ENCODE peak calls at places on chromosomes 5 and 9, in five cellular contexts. C is stomach, D is heart left ventricle, B is bronchial epithelial cell, Z is AG04450. P is an unnamed sample.

GRCh38 chr9:110389148-110389783 is 51.6 kb upstream of the TXNDC8 start:
- DNase-seq in Z (no peak), D (no peak), C (no peak), B (no peak), P (no peak)

GRCh38 chr9:78491402-78491801 is 194.5 kb downstream of the PSAT1 start:
- DNase-seq in Z (no peak), C (no peak), D (no peak), B (no peak), P (no peak)

GRCh38 chr9:120931278-120932085 is 4.9 kb upstream of the TRAF1 start:
- DNase-seq in C (peak), Z (no peak), D (no peak), B (peak), P (no peak)

GRCh38 chr5:138491669-138492551 is 26.6 kb downstream of the EGR1 start:
- DNase-seq in C (peak), D (peak), Z (peak), B (peak), P (peak)

GRCh38 chr5:71891856-71892255 is 172.8 kb downstream of the CARTPT start:
- DNase-seq in C (no peak), B (peak), D (peak), Z (no peak), P (no peak)

GRCh38 chr5:178310130-178310865 is 77.7 kb upstream of the PHYKPL start:
- DNase-seq in Z (no peak), D (no peak), B (no peak), C (no peak), P (peak)

GRCh38 chr5:44332360-44332971 is 56.8 kb downstream of the FGF10 start:
- DNase-seq in C (no peak), B (peak), D (no peak), Z (peak), P (no peak)

GRCh38 chr9:81718244-81718643 is 28.9 kb upstream of the TLE1 start:
- DNase-seq in B (no peak), C (no peak), D (no peak), Z (no peak), P (no peak)

GRCh38 chr5:36870399-36871040 is 6.0 kb upstream of the NIPBL start:
- DNase-seq in C (no peak), Z (no peak), B (peak), D (no peak), P (no peak)

GRCh38 chr5:4640793-4641192 is 499.3 kb upstream of the ADAMTS16 start:
- DNase-seq in B (peak), C (no peak), Z (no peak), D (no peak), P (no peak)

GRCh38 chr5:133245191-133246052 is 193.6 kb downstream of the HSPA4 start:
- DNase-seq in Z (peak), B (peak), C (no peak), D (no peak), P (no peak)

GRCh38 chr9:131697097-131697496 is 42.8 kb downstream of the RAPGEF1 start:
- DNase-seq in C (peak), D (peak), B (no peak), Z (no peak), P (no peak)

GRCh38 chr5:98933446-98934072 is 4.8 kb upstream of the CHD1 start:
- DNase-seq in Z (no peak), D (no peak), C (no peak), B (no peak), P (no peak)

GRCh38 chr5:112757468-112758208 is 20.0 kb downstream of the APC start:
- DNase-seq in Z (no peak), B (peak), D (no peak), C (no peak), P (no peak)

GRCh38 chr9:77673912-77674791 is 26.0 kb upstream of the GNA14 start:
- DNase-seq in C (no peak), D (no peak), B (no peak), Z (peak), P (no peak)

GRCh38 chr5:170275376-170275994 is 22.1 kb downstream of the LCP2 start:
- DNase-seq in C (no peak), Z (no peak), B (no peak), D (no peak), P (no peak)

GRCh38 chr5:67998709-67999251 is 216.8 kb upstream of the PIK3R1 start:
- DNase-seq in Z (no peak), D (peak), B (peak), C (no peak), P (peak)

GRCh38 chr5:132777209-132778069 is at the start of gene SEPTIN8:
- DNase-seq in D (peak), Z (no peak), C (peak), B (no peak), P (peak)

GRCh38 chr9:121771851-121772599 is 120.6 kb downstream of the DAB2IP start:
- DNase-seq in Z (no peak), D (peak), C (no peak), B (no peak), P (peak)

GRCh38 chr5:56148453-56148971 is 84.6 kb downstream of the ANKRD55 start:
- DNase-seq in B (peak), D (no peak), Z (no peak), C (no peak), P (no peak)

GRCh38 chr5:97412959-97413358 is 229.9 kb upstream of the RIOK2 start:
- DNase-seq in C (no peak), Z (no peak), B (no peak), D (no peak), P (no peak)

GRCh38 chr5:111830333-111830732 is 73.3 kb upstream of the NREP start:
- DNase-seq in Z (no peak), D (no peak), C (no peak), B (peak), P (no peak)

GRCh38 chr5:73917433-73917832 is 291.4 kb downstream of the ARHGEF28 start:
- DNase-seq in D (peak), B (no peak), C (peak), Z (no peak), P (no peak)

GRCh38 chr5:128615578-128615977 is 77.5 kb upstream of the FBN2 start:
- DNase-seq in B (no peak), C (no peak), D (no peak), Z (no peak), P (no peak)

GRCh38 chr5:119286516-119287488 is 69.0 kb upstream of the TNFAIP8 start:
- DNase-seq in D (no peak), B (no peak), Z (no peak), C (no peak), P (no peak)

GRCh38 chr5:119289413-119289812 is 66.4 kb upstream of the TNFAIP8 start:
- DNase-seq in D (no peak), B (no peak), C (no peak), Z (no peak), P (no peak)

GRCh38 chr5:119287547-119288073 is 68.2 kb upstream of the TNFAIP8 start:
- DNase-seq in C (no peak), D (no peak), B (peak), Z (no peak), P (no peak)

GRCh38 chr5:119290161-119290569 is 65.7 kb upstream of the TNFAIP8 start:
- DNase-seq in D (no peak), Z (no peak), B (no peak), C (no peak), P (no peak)

DNA sequence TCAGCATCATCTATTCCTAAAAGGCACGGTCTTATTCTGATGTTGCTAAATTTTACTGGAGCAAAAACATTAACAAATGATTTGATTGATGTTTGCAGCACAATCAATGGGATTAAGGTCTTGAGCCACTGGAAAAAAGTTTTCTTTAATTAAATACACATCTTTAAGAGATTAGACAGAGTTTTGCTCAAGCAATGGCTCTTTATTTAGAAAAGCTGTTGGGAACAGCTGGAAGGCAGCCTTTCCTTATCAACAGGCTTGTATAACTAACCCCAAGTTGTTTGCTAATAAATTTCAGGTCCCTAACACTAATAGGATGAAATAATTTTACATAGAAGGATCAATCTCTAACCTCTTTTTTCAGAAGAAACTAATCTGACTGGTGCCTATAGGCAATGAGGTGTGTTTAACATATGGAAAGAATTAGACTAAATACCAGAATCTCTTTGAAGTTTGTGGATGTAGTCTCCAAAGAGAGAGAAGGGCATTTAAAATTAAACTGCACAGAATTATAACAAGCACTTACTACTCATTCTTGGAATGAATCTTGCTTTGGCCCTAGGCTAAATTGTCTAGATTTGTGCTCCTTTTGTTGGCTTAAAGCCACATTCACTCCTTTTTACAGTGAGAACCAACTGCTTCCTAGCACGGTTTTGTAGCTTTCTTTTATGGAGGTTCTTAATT is 67.3 kb upstream of the TNFAIP8 start:
- DNase-seq in B (peak), D (no peak), C (no peak), Z (no peak), P (no peak)
- H3K4me3 ChIP-seq in B (no peak), D (no peak), C (no peak), Z (no peak), P (no peak)

DNA sequence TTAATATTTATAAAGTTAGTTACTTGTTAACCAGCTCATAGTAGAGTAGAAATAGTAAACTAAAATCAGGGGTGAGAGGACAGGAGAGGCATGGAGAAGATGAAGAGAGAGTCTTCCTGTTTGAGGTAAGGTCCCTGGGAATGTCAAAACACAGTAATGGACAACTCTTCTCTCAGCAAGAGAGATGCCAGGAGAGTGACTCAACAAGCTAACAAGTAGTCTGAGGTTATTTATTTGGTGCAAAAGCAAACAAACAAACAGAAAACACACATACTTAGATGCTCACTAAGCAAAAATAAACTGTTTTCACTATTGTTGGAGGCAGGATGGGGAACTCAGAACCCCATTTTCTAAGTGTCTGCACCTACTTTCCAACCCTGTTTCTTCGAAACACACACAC is 333.2 kb upstream of the RFX3 start:
- DNase-seq in B (peak), Z (no peak), D (no peak), C (no peak), P (no peak)
- TF ChIP-seq CTCF in B (no peak), Z (no peak), D (no peak), C (no peak), P (no peak)

DNA sequence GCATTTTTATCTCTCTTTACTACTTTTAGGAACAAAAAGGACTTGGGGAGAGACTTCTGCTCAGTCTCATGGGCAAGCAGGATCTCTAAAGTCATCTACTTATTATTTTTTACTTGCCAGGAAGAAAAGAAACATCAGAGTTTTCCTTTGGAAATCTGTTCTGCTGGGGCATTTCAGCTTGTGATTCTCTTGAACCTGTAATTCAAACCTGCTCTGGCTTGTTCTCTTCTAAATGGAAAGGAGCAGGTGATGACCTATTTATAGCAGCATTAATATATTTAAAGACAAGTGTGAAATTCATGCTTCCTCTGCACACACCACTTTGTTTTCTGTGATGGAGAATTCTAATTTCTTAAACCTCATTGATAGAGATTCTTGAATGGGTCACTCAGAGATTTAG is 2.0 kb downstream of the ADCY2 start:
- DNase-seq in Z (no peak), C (no peak), D (no peak), B (no peak), P (no peak)
- H3K4me3 ChIP-seq in Z (no peak), C (no peak), D (no peak), B (no peak), P (no peak)

DNA sequence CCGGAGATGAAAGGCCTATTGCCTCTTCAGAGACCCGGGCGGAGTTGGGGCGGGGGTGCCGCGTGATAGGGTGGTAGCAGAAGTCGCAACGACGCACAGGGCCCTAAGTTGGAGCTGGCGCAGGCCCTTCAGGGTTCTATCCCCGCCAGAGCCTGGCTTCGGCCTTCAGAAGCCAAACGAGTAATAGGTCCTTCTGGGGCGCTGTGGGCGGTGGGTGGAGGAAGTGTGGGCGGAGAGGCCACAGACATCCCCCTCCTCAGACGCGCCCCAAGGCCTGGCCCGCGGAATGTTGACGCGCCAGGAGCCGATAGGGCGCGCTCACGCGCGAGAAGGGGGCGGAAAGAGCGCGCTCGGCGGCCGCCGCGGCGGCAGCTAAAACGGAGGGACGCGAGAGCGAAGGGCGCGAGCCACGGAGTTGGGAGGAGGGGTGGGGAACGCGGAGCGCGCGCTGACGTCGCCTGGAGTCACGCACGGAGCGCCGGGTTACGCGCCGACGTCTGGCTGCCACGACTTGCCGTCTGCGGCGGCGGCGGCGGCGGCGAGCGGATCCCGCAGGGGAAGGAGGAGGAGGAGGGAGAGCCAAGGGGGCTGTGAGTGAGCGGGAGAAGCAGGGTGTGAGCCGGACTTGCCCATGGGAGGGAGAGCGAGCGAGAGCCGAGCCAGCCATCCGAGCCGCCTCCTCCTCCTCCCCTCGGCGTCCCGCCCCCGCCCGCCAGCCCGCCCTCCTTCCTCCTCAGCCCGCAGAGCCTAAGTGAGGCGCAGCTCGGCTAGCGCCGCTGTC is 6.4 kb upstream of the PURA start:
- DNase-seq in D (peak), C (peak), B (peak), Z (peak), P (peak)
- TF ChIP-seq CTCF in D (peak), C (no peak), B (peak), Z (peak), P (no peak)

GRCh38 chr5:80243567-80243966 is 12.3 kb downstream of the SERINC5 start:
- DNase-seq in B (no peak), C (no peak), D (no peak), Z (no peak), P (no peak)

GRCh38 chr5:80242849-80243248 is 13.0 kb downstream of the SERINC5 start:
- DNase-seq in D (no peak), Z (no peak), C (no peak), B (no peak), P (no peak)

GRCh38 chr5:80246995-80247729 is 8.7 kb downstream of the SERINC5 start:
- DNase-seq in D (peak), B (peak), Z (no peak), C (peak), P (peak)

GRCh38 chr5:80248378-80248777 is 7.5 kb downstream of the SERINC5 start:
- DNase-seq in B (no peak), C (no peak), Z (no peak), D (no peak), P (no peak)

GRCh38 chr5:80245986-80246781 is 9.7 kb downstream of the SERINC5 start:
- DNase-seq in C (no peak), Z (no peak), B (no peak), D (no peak), P (no peak)
- H3K4me3 ChIP-seq in C (no peak), Z (peak), B (no peak), D (no peak), P (no peak)

DNA sequence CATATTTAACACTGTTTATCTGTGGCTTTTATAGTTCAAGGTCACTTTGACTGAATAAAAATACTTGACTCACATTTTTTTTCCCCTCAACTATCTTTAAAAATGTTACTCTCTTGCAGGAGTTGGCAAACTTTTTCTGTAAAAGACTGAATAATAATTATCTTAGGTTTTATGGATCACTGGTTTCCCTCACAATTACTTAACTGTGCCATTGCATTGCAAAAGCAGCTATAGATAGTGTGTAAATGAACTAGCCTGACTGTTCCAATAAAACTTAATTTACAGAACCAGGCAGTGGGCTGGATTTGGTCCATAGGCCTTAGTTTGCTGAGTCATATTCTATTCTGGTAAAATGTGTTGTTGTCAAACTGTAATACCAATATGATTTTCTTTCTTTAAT is 7.1 kb downstream of the KIAA1958 start:
- DNase-seq in C (no peak), Z (no peak), B (no peak), D (no peak), P (no peak)
- TF ChIP-seq CTCF in C (no peak), Z (no peak), B (no peak), D (no peak), P (no peak)

GRCh38 chr5:93601433-93602175 is 18.6 kb downstream of the NR2F1 start:
- DNase-seq in B (no peak), D (no peak), C (no peak), Z (no peak), P (no peak)
- H3K4me3 ChIP-seq in B (no peak), D (no peak), C (no peak), Z (peak), P (no peak)

P was measured in left lung.